ENCODE peak calls at places on chromosomes 13 and 19, in six cellular contexts. One of them, this sample, is unnamed.
A peak's percentile ranks its signal among the peaks of the same experiment; 100 is the strongest.

GRCh38 chr19:38023661-38024574 is 116.9 kb downstream of the SIPA1L3 start:
- DNase-seq in GM23248: no peak
- DNase-seq in kidney glomerular epithelial cell: no peak
- DNase-seq in adipocyte: no peak
- DNase-seq in iris pigment epithelial cell: no peak
- DNase-seq in HS-5: no peak
- DNase-seq in this sample: no peak

GRCh38 chr19:31421856-31422255 is 72.6 kb upstream of the TSHZ3 start:
- DNase-seq in GM23248: no peak
- DNase-seq in kidney glomerular epithelial cell: no peak
- DNase-seq in adipocyte: no peak
- DNase-seq in iris pigment epithelial cell: no peak
- DNase-seq in HS-5: no peak
- DNase-seq in this sample: no peak

GRCh38 chr13:44088911-44089851 is 209.5 kb downstream of the LACC1 start:
- DNase-seq in GM23248: peak; percentile 12
- DNase-seq in kidney glomerular epithelial cell: no peak
- DNase-seq in adipocyte: no peak
- DNase-seq in iris pigment epithelial cell: no peak
- DNase-seq in HS-5: no peak
- DNase-seq in this sample: no peak

GRCh38 chr13:76331948-76332712 is 554.1 kb downstream of the KCTD12 start:
- DNase-seq in GM23248: no peak
- DNase-seq in kidney glomerular epithelial cell: no peak
- DNase-seq in adipocyte: peak; percentile 79
- DNase-seq in iris pigment epithelial cell: peak; percentile 86
- DNase-seq in HS-5: no peak
- DNase-seq in this sample: no peak

GRCh38 chr13:73259061-73259908 is 200.5 kb downstream of the KLF5 start:
- DNase-seq in GM23248: no peak
- DNase-seq in kidney glomerular epithelial cell: no peak
- DNase-seq in adipocyte: no peak
- DNase-seq in iris pigment epithelial cell: no peak
- DNase-seq in HS-5: no peak
- DNase-seq in this sample: no peak

GRCh38 chr13:80340643-80341097 is 256 bp downstream of the SPRY2 start:
- DNase-seq in GM23248: peak; percentile 79
- DNase-seq in kidney glomerular epithelial cell: no peak
- DNase-seq in adipocyte: no peak
- DNase-seq in iris pigment epithelial cell: peak; percentile 80
- DNase-seq in HS-5: no peak
- DNase-seq in this sample: no peak

GRCh38 chr19:28956971-28957370 is 256.0 kb downstream of the UQCRFS1 start:
- DNase-seq in GM23248: no peak
- DNase-seq in kidney glomerular epithelial cell: peak; percentile 50
- DNase-seq in adipocyte: no peak
- DNase-seq in iris pigment epithelial cell: no peak
- DNase-seq in HS-5: no peak
- DNase-seq in this sample: no peak

GRCh38 chr13:43492281-43492680 is 294.5 kb downstream of the ENOX1 start:
- DNase-seq in GM23248: no peak
- DNase-seq in kidney glomerular epithelial cell: no peak
- DNase-seq in adipocyte: no peak
- DNase-seq in iris pigment epithelial cell: no peak
- DNase-seq in HS-5: no peak
- DNase-seq in this sample: no peak

GRCh38 chr13:110438211-110438610 is 123.3 kb downstream of the RAB20 start:
- DNase-seq in GM23248: no peak
- DNase-seq in kidney glomerular epithelial cell: no peak
- DNase-seq in adipocyte: no peak
- DNase-seq in iris pigment epithelial cell: no peak
- DNase-seq in HS-5: no peak
- DNase-seq in this sample: no peak

GRCh38 chr19:36160821-36161596 is 8.8 kb upstream of the COX7A1 start:
- DNase-seq in GM23248: no peak
- DNase-seq in kidney glomerular epithelial cell: no peak
- DNase-seq in adipocyte: no peak
- DNase-seq in iris pigment epithelial cell: no peak
- DNase-seq in HS-5: no peak
- DNase-seq in this sample: no peak

GRCh38 chr19:46404884-46405658 is 8.3 kb downstream of the CCDC8 start:
- DNase-seq in GM23248: no peak
- DNase-seq in kidney glomerular epithelial cell: no peak
- DNase-seq in adipocyte: no peak
- DNase-seq in iris pigment epithelial cell: peak; percentile 47
- DNase-seq in HS-5: no peak
- DNase-seq in this sample: no peak

GRCh38 chr19:44142014-44142523 is 715 bp downstream of the ZNF234 start:
- DNase-seq in GM23248: peak; percentile 69
- DNase-seq in kidney glomerular epithelial cell: no peak
- DNase-seq in adipocyte: peak; percentile 31
- DNase-seq in iris pigment epithelial cell: peak; percentile 37
- DNase-seq in HS-5: no peak
- DNase-seq in this sample: no peak

GRCh38 chr19:7562646-7563393 is 27.3 kb downstream of the PNPLA6 start:
- DNase-seq in GM23248: peak; percentile 10
- DNase-seq in kidney glomerular epithelial cell: no peak
- DNase-seq in adipocyte: peak; percentile 11
- DNase-seq in iris pigment epithelial cell: no peak
- DNase-seq in HS-5: no peak
- DNase-seq in this sample: no peak

GRCh38 chr19:13012690-13013608 is 17.7 kb downstream of the NFIX start:
- DNase-seq in GM23248: peak; percentile 92
- DNase-seq in kidney glomerular epithelial cell: peak; percentile 32
- DNase-seq in adipocyte: no peak
- DNase-seq in iris pigment epithelial cell: peak; percentile 65
- DNase-seq in HS-5: peak; percentile 65
- DNase-seq in this sample: peak; percentile 75

GRCh38 chr13:29543230-29544215 is 52.0 kb downstream of the SLC7A1 start:
- DNase-seq in GM23248: peak; percentile 39
- DNase-seq in kidney glomerular epithelial cell: no peak
- DNase-seq in adipocyte: peak; percentile 10
- DNase-seq in iris pigment epithelial cell: peak; percentile 77
- DNase-seq in HS-5: no peak
- DNase-seq in this sample: no peak

GRCh38 chr19:45448887-45449299 is 18.9 kb upstream of the FOSB start:
- DNase-seq in GM23248: peak; percentile 27
- DNase-seq in kidney glomerular epithelial cell: no peak
- DNase-seq in adipocyte: no peak
- DNase-seq in iris pigment epithelial cell: no peak
- DNase-seq in HS-5: no peak
- DNase-seq in this sample: no peak

GRCh38 chr13:93730780-93731179 is 504.2 kb downstream of the GPC6 start:
- DNase-seq in GM23248: no peak
- DNase-seq in kidney glomerular epithelial cell: no peak
- DNase-seq in adipocyte: peak; percentile 35
- DNase-seq in iris pigment epithelial cell: peak; percentile 58
- DNase-seq in HS-5: no peak
- DNase-seq in this sample: no peak

GRCh38 chr13:26604784-26605183 is 47.3 kb downstream of the WASF3 start:
- DNase-seq in GM23248: no peak
- DNase-seq in kidney glomerular epithelial cell: no peak
- DNase-seq in adipocyte: peak; percentile 32
- DNase-seq in iris pigment epithelial cell: no peak
- DNase-seq in HS-5: no peak
- DNase-seq in this sample: peak; percentile 52

GRCh38 chr19:15811476-15811875 is 4.0 kb downstream of the OR10H1 start:
- DNase-seq in GM23248: no peak
- DNase-seq in kidney glomerular epithelial cell: no peak
- DNase-seq in adipocyte: no peak
- DNase-seq in iris pigment epithelial cell: no peak
- DNase-seq in HS-5: no peak
- DNase-seq in this sample: no peak

GRCh38 chr13:45063261-45063870 is 56.9 kb upstream of the GTF2F2 start:
- DNase-seq in GM23248: peak; percentile 84
- DNase-seq in kidney glomerular epithelial cell: no peak
- DNase-seq in adipocyte: no peak
- DNase-seq in iris pigment epithelial cell: peak; percentile 45
- DNase-seq in HS-5: peak; percentile 13
- DNase-seq in this sample: no peak

GRCh38 chr19:1035998-1036621 is 3.8 kb upstream of the ABCA7 start:
- DNase-seq in GM23248: no peak
- DNase-seq in kidney glomerular epithelial cell: no peak
- DNase-seq in adipocyte: no peak
- DNase-seq in iris pigment epithelial cell: no peak
- DNase-seq in HS-5: no peak
- DNase-seq in this sample: no peak

GRCh38 chr13:112722433-112723250 is 32.8 kb downstream of the ATP11A start:
- DNase-seq in GM23248: peak; percentile 65
- DNase-seq in kidney glomerular epithelial cell: peak; percentile 83
- DNase-seq in adipocyte: peak; percentile 32
- DNase-seq in iris pigment epithelial cell: peak; percentile 88
- DNase-seq in HS-5: peak; percentile 33
- DNase-seq in this sample: no peak

GRCh38 chr19:19459707-19460251 is 54.3 kb downstream of the GATAD2A start:
- DNase-seq in GM23248: peak; percentile 89
- DNase-seq in kidney glomerular epithelial cell: no peak
- DNase-seq in adipocyte: peak; percentile 48
- DNase-seq in iris pigment epithelial cell: peak; percentile 69
- DNase-seq in HS-5: peak; percentile 43
- DNase-seq in this sample: no peak

GRCh38 chr13:44050450-44051063 is 170.9 kb downstream of the LACC1 start:
- DNase-seq in GM23248: peak; percentile 62
- DNase-seq in kidney glomerular epithelial cell: peak; percentile 36
- DNase-seq in adipocyte: peak; percentile 73
- DNase-seq in iris pigment epithelial cell: peak; percentile 47
- DNase-seq in HS-5: no peak
- DNase-seq in this sample: no peak

GRCh38 chr19:47790398-47790814 is 11.9 kb downstream of the SELENOW start:
- DNase-seq in GM23248: peak; percentile 74
- DNase-seq in kidney glomerular epithelial cell: peak; percentile 29
- DNase-seq in adipocyte: peak; percentile 92
- DNase-seq in iris pigment epithelial cell: peak; percentile 55
- DNase-seq in HS-5: no peak
- DNase-seq in this sample: peak; percentile 85

GRCh38 chr19:6138066-6138465 is 2.6 kb downstream of the ACSBG2 start:
- DNase-seq in GM23248: peak; percentile 20
- DNase-seq in kidney glomerular epithelial cell: no peak
- DNase-seq in adipocyte: peak; percentile 23
- DNase-seq in iris pigment epithelial cell: peak; percentile 9
- DNase-seq in HS-5: no peak
- DNase-seq in this sample: no peak

GRCh38 chr19:15934332-15935078 is at the start of gene CYP4F11:
- DNase-seq in GM23248: no peak
- DNase-seq in kidney glomerular epithelial cell: no peak
- DNase-seq in adipocyte: no peak
- DNase-seq in iris pigment epithelial cell: no peak
- DNase-seq in HS-5: no peak
- DNase-seq in this sample: peak; percentile 97

GRCh38 chr13:100443278-100443997 is 145.2 kb downstream of the GGACT start:
- DNase-seq in GM23248: no peak
- DNase-seq in kidney glomerular epithelial cell: no peak
- DNase-seq in adipocyte: no peak
- DNase-seq in iris pigment epithelial cell: no peak
- DNase-seq in HS-5: no peak
- DNase-seq in this sample: no peak

GRCh38 chr19:47765522-47766358 is 12.8 kb upstream of the SELENOW start:
- DNase-seq in GM23248: peak; percentile 72
- DNase-seq in kidney glomerular epithelial cell: no peak
- DNase-seq in adipocyte: peak; percentile 73
- DNase-seq in iris pigment epithelial cell: peak; percentile 50
- DNase-seq in HS-5: no peak
- DNase-seq in this sample: no peak

GRCh38 chr13:95924389-95924994 is 128.7 kb downstream of the UGGT2 start:
- DNase-seq in GM23248: peak; percentile 89
- DNase-seq in kidney glomerular epithelial cell: peak; percentile 37
- DNase-seq in adipocyte: peak; percentile 86
- DNase-seq in iris pigment epithelial cell: peak; percentile 94
- DNase-seq in HS-5: peak; percentile 9
- DNase-seq in this sample: no peak

GRCh38 chr13:53138369-53139036 is 109.9 kb downstream of the OLFM4 start:
- DNase-seq in GM23248: peak; percentile 59
- DNase-seq in kidney glomerular epithelial cell: no peak
- DNase-seq in adipocyte: peak; percentile 53
- DNase-seq in iris pigment epithelial cell: peak; percentile 59
- DNase-seq in HS-5: no peak
- DNase-seq in this sample: no peak

GRCh38 chr19:18152444-18152816 is 533 bp upstream of the PIK3R2 start:
- DNase-seq in GM23248: peak; percentile 96
- DNase-seq in kidney glomerular epithelial cell: peak; percentile 96
- DNase-seq in adipocyte: peak; percentile 97
- DNase-seq in iris pigment epithelial cell: peak; percentile 96
- DNase-seq in HS-5: peak; percentile 96
- DNase-seq in this sample: peak; percentile 95

This sample was measured in right lobe of liver.